ENCODE peak calls at places on chromosomes 12 and 14, in seven cellular contexts. R is fibroblast of the aortic adventitia; K is activated CD8-positive, alpha-beta memory T cell treated with anti-CD3 and anti-CD28 coated beads, Interleukin-2, amount 50 U/mL, for 48 hours; I is GM04503; Q is 8988T; G is stimulated activated CD8-positive, alpha-beta memory T cell treated with anti-CD3 and anti-CD28 coated beads, Interleukin-7, amount 100 ng/mL, for 4 hours; B is adipocyte. Z is an unnamed sample.

GRCh38 chr12:29700761-29701481 is 82.8 kb downstream of the TMTC1 start:
- DNase-seq in R (peak), K (no peak), I (no peak), Q (no peak), G (no peak), B (no peak), Z (peak)

GRCh38 chr14:64746298-64747250 is 42.4 kb downstream of the PLEKHG3 start:
- DNase-seq in R (peak), K (no peak), I (no peak), Q (no peak), G (no peak), B (peak), Z (no peak)

GRCh38 chr12:954736-955135 is 5.2 kb upstream of the RAD52 start:
- DNase-seq in R (no peak), K (no peak), I (no peak), Q (no peak), G (no peak), B (no peak), Z (peak)

GRCh38 chr14:35140718-35141581 is 18.6 kb downstream of the PRORP start:
- DNase-seq in R (peak), K (no peak), I (no peak), Q (no peak), G (no peak), B (peak), Z (peak)

GRCh38 chr14:104931323-104931770 is 6.7 kb downstream of the PLD4 start:
- DNase-seq in R (no peak), K (no peak), I (no peak), Q (no peak), G (no peak), B (no peak), Z (no peak)

GRCh38 chr14:67514650-67515385 is 18.3 kb upstream of the PLEKHH1 start:
- DNase-seq in R (peak), K (peak), I (no peak), Q (peak), G (peak), B (peak), Z (peak)

GRCh38 chr14:51957950-51958349 is 31.4 kb upstream of the RTRAF start:
- DNase-seq in R (peak), K (no peak), I (no peak), Q (no peak), G (no peak), B (peak), Z (peak)

GRCh38 chr12:29591140-29592020 is 93.9 kb upstream of the OVCH1 start:
- DNase-seq in R (peak), K (no peak), I (no peak), Q (no peak), G (no peak), B (peak), Z (peak)

Z was measured in GM23248.